ENCODE peak calls at places on chromosomes 4 and X, in seven cellular contexts. One of them, this sample, is unnamed.

GRCh38 chr4:22031423-22031822 is 82.9 kb upstream of the KCNIP4 start:
- DNase-seq in A673: no peak
- DNase-seq in cardiac muscle cell: no peak
- DNase-seq in brain microvascular endothelial cell: no peak
- DNase-seq in cardiac fibroblast: no peak
- DNase-seq in K562: no peak
- DNase-seq in stomach: no peak
- DNase-seq in this sample: no peak

GRCh38 chr4:112170451-112170993 is 25.3 kb downstream of the FAM241A start:
- DNase-seq in A673: peak; percentile 42
- DNase-seq in cardiac muscle cell: peak; percentile 85
- DNase-seq in brain microvascular endothelial cell: peak; percentile 87
- DNase-seq in cardiac fibroblast: peak; percentile 79
- DNase-seq in K562: peak; percentile 77
- DNase-seq in stomach: no peak
- DNase-seq in this sample: peak; percentile 88

GRCh38 chr4:786074-786741 is 39.7 kb downstream of the CPLX1 start:
- DNase-seq in A673: no peak
- DNase-seq in cardiac muscle cell: no peak
- DNase-seq in brain microvascular endothelial cell: no peak
- DNase-seq in cardiac fibroblast: no peak
- DNase-seq in K562: no peak
- DNase-seq in stomach: no peak
- DNase-seq in this sample: no peak

GRCh38 chrX:13151806-13152510 is 107.5 kb upstream of the FAM9C start:
- DNase-seq in A673: no peak
- DNase-seq in cardiac muscle cell: peak; percentile 46
- DNase-seq in brain microvascular endothelial cell: peak; percentile 33
- DNase-seq in cardiac fibroblast: peak; percentile 41
- DNase-seq in K562: no peak
- DNase-seq in stomach: no peak
- DNase-seq in this sample: no peak

GRCh38 chr4:3354455-3354811 is 61.6 kb downstream of the RGS12 start:
- DNase-seq in A673: no peak
- DNase-seq in cardiac muscle cell: no peak
- DNase-seq in brain microvascular endothelial cell: no peak
- DNase-seq in cardiac fibroblast: no peak
- DNase-seq in K562: no peak
- DNase-seq in stomach: no peak
- DNase-seq in this sample: no peak

GRCh38 chr4:158621729-158622128 is 50.0 kb downstream of the C4orf46 start:
- DNase-seq in A673: no peak
- DNase-seq in cardiac muscle cell: no peak
- DNase-seq in brain microvascular endothelial cell: no peak
- DNase-seq in cardiac fibroblast: no peak
- DNase-seq in K562: no peak
- DNase-seq in stomach: no peak
- DNase-seq in this sample: no peak

GRCh38 chr4:8281519-8282133 is 12.1 kb downstream of the HTRA3 start:
- DNase-seq in A673: no peak
- DNase-seq in cardiac muscle cell: peak; percentile 95
- DNase-seq in brain microvascular endothelial cell: no peak
- DNase-seq in cardiac fibroblast: peak; percentile 87
- DNase-seq in K562: no peak
- DNase-seq in stomach: no peak
- DNase-seq in this sample: peak; percentile 49

GRCh38 chr4:41525129-41525528 is 12.8 kb upstream of the LIMCH1 start:
- DNase-seq in A673: peak; percentile 56
- DNase-seq in cardiac muscle cell: peak; percentile 83
- DNase-seq in brain microvascular endothelial cell: peak; percentile 81
- DNase-seq in cardiac fibroblast: peak; percentile 86
- DNase-seq in K562: no peak
- DNase-seq in stomach: no peak
- DNase-seq in this sample: peak; percentile 92

GRCh38 chr4:144968606-144969005 is 129.4 kb downstream of the ANAPC10 start:
- DNase-seq in A673: no peak
- DNase-seq in cardiac muscle cell: no peak
- DNase-seq in brain microvascular endothelial cell: no peak
- DNase-seq in cardiac fibroblast: no peak
- DNase-seq in K562: no peak
- DNase-seq in stomach: no peak
- DNase-seq in this sample: no peak

GRCh38 chr4:153676491-153676890 is 7.6 kb upstream of the TLR2 start:
- DNase-seq in A673: no peak
- DNase-seq in cardiac muscle cell: no peak
- DNase-seq in brain microvascular endothelial cell: peak; percentile 81
- DNase-seq in cardiac fibroblast: no peak
- DNase-seq in K562: no peak
- DNase-seq in stomach: no peak
- DNase-seq in this sample: no peak

GRCh38 chr4:77072195-77072753 is 3.5 kb downstream of the CCNI start:
- DNase-seq in A673: no peak
- DNase-seq in cardiac muscle cell: no peak
- DNase-seq in brain microvascular endothelial cell: no peak
- DNase-seq in cardiac fibroblast: no peak
- DNase-seq in K562: no peak
- DNase-seq in stomach: peak; percentile 39
- DNase-seq in this sample: no peak

GRCh38 chrX:47936224-47936939 is 67.4 kb downstream of the ZNF182 start:
- DNase-seq in A673: no peak
- DNase-seq in cardiac muscle cell: peak; percentile 25
- DNase-seq in brain microvascular endothelial cell: no peak
- DNase-seq in cardiac fibroblast: peak; percentile 15
- DNase-seq in K562: peak; percentile 68
- DNase-seq in stomach: no peak
- DNase-seq in this sample: peak; percentile 2

GRCh38 chr4:87511500-87511899 is 17.7 kb downstream of the SPARCL1 start:
- DNase-seq in A673: no peak
- DNase-seq in cardiac muscle cell: no peak
- DNase-seq in brain microvascular endothelial cell: no peak
- DNase-seq in cardiac fibroblast: no peak
- DNase-seq in K562: no peak
- DNase-seq in stomach: no peak
- DNase-seq in this sample: no peak

GRCh38 chr4:1502501-1502886 is 96.3 kb upstream of the NKX1-1 start:
- DNase-seq in A673: no peak
- DNase-seq in cardiac muscle cell: no peak
- DNase-seq in brain microvascular endothelial cell: no peak
- DNase-seq in cardiac fibroblast: no peak
- DNase-seq in K562: no peak
- DNase-seq in stomach: no peak
- DNase-seq in this sample: no peak

GRCh38 chr4:107824367-107825071 is at the start of gene SGMS2:
- DNase-seq in A673: peak; percentile 86
- DNase-seq in cardiac muscle cell: peak; percentile 92
- DNase-seq in brain microvascular endothelial cell: peak; percentile 86
- DNase-seq in cardiac fibroblast: peak; percentile 93
- DNase-seq in K562: peak; percentile 16
- DNase-seq in stomach: peak; percentile 93
- DNase-seq in this sample: peak; percentile 89

GRCh38 chr4:107825072-107825789 is 499 bp downstream of the SGMS2 start:
- DNase-seq in A673: peak; percentile 55
- DNase-seq in cardiac muscle cell: peak; percentile 65
- DNase-seq in brain microvascular endothelial cell: peak; percentile 29
- DNase-seq in cardiac fibroblast: peak; percentile 71
- DNase-seq in K562: peak; percentile 8
- DNase-seq in stomach: peak; percentile 43
- DNase-seq in this sample: peak; percentile 58

GRCh38 chr4:107823870-107824366 is 814 bp upstream of the SGMS2 start:
- DNase-seq in A673: no peak
- DNase-seq in cardiac muscle cell: no peak
- DNase-seq in brain microvascular endothelial cell: no peak
- DNase-seq in cardiac fibroblast: no peak
- DNase-seq in K562: no peak
- DNase-seq in stomach: no peak
- DNase-seq in this sample: no peak

GRCh38 chr4:107828315-107828714 is 3.6 kb downstream of the SGMS2 start:
- DNase-seq in A673: no peak
- DNase-seq in cardiac muscle cell: no peak
- DNase-seq in brain microvascular endothelial cell: no peak
- DNase-seq in cardiac fibroblast: no peak
- DNase-seq in K562: no peak
- DNase-seq in stomach: no peak
- DNase-seq in this sample: no peak

DNA sequence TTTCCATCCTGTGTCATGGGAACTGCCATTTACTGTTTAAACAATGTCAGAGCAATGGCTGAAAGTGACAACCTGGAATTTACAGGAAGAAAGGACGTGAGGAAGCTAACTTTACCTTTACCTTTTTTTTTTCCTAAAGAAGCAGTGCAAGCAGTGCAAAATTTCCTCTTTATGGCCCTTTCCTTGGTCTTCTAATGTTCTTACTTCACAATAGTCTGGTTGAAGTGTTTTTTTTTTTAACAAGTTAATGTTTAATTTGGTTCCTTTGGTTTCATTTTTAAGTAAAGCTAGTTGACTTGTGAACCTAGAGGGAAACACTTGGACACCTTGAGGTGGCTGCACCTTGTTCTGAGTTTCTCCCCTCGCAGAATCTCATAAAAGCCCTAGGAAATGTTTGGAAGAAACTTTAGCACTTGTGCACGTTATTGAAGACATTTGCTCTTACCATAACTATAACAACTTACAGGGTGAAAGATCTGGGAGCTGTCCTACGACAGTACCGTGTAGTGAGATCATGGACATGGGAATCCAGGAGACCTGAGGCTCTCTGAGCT is 1.8 kb downstream of the SGMS2 start:
- DNase-seq in A673: no peak
- DNase-seq in cardiac muscle cell: no peak
- DNase-seq in brain microvascular endothelial cell: no peak
- DNase-seq in cardiac fibroblast: no peak
- DNase-seq in K562: no peak
- DNase-seq in stomach: no peak
- DNase-seq in this sample: no peak
- H3K4me3 ChIP-seq in A673: no peak overlapping the region
- H3K4me3 ChIP-seq in cardiac muscle cell: no peak overlapping the region
- H3K4me3 ChIP-seq in brain microvascular endothelial cell: no peak overlapping the region
- H3K4me3 ChIP-seq in cardiac fibroblast: peak overlapping the region; percentile 64
- H3K4me3 ChIP-seq in K562: no peak overlapping the region
- H3K4me3 ChIP-seq in stomach: peak overlapping the region; percentile 77
- H3K4me3 ChIP-seq in this sample: peak overlapping the region; percentile 91

DNA sequence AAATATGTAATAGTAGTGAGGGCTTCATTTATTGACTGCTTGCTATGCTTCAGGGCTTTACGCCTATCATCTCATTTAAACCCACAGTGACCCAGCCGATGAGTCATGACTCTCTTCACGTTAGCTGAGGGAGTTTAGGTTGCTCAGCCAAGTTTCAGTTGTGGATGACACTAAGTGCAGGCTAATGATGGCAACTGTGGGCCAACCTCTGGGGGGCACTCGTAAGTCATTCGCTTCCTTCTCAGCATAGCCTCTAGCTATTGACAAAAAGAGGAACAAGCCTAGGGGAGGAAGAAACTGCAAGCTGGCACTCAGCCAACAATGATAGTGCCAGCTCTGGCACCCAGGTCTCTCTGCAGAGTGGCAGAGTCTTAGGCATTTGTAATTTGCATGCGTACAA is 325.0 kb downstream of the ARHGAP10 start:
- DNase-seq in A673: peak; percentile 70
- DNase-seq in cardiac muscle cell: peak; percentile 68
- DNase-seq in brain microvascular endothelial cell: peak; percentile 63
- DNase-seq in cardiac fibroblast: peak; percentile 52
- DNase-seq in K562: peak; percentile 20
- DNase-seq in stomach: peak; percentile 52
- DNase-seq in this sample: peak; percentile 61
- TF ChIP-seq CTCF in A673: peak; percentile 50
- TF ChIP-seq CTCF in cardiac muscle cell: peak; percentile 7
- TF ChIP-seq CTCF in brain microvascular endothelial cell: no peak
- TF ChIP-seq CTCF in cardiac fibroblast: no peak
- TF ChIP-seq CTCF in K562: peak; percentile 46
- TF ChIP-seq CTCF in stomach: no peak
- TF ChIP-seq CTCF in this sample: no peak

DNA sequence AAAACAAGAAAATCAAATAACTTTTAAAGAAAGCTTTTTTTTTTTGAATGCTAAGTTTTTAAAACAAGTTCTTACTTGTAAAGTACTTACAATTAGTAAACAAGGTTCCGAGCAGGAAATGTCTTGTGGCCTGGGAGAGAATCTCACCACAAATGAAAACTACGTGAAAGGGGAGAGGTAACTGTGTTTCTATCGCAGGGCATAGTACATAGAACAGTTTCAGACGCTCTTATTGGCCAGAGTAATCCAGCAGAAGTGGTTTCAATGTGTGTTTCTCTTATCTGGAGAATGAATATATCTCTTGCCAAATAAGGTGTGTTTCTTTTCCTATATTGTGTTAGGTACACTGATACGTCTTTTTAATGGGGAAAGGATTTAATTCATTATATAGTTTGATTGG is at the start of gene PLAC8:
- DNase-seq in A673: no peak
- DNase-seq in cardiac muscle cell: peak; percentile 27
- DNase-seq in brain microvascular endothelial cell: no peak
- DNase-seq in cardiac fibroblast: no peak
- DNase-seq in K562: no peak
- DNase-seq in stomach: peak; percentile 51
- DNase-seq in this sample: no peak
- H3K4me3 ChIP-seq in A673: no peak within 1 kb of the TSS
- H3K4me3 ChIP-seq in cardiac muscle cell: no peak within 1 kb of the TSS
- H3K4me3 ChIP-seq in brain microvascular endothelial cell: no peak within 1 kb of the TSS
- H3K4me3 ChIP-seq in cardiac fibroblast: no peak within 1 kb of the TSS
- H3K4me3 ChIP-seq in K562: no peak within 1 kb of the TSS
- H3K4me3 ChIP-seq in stomach: peak within 1 kb of the TSS; percentile 15
- H3K4me3 ChIP-seq in this sample: no peak within 1 kb of the TSS

DNA sequence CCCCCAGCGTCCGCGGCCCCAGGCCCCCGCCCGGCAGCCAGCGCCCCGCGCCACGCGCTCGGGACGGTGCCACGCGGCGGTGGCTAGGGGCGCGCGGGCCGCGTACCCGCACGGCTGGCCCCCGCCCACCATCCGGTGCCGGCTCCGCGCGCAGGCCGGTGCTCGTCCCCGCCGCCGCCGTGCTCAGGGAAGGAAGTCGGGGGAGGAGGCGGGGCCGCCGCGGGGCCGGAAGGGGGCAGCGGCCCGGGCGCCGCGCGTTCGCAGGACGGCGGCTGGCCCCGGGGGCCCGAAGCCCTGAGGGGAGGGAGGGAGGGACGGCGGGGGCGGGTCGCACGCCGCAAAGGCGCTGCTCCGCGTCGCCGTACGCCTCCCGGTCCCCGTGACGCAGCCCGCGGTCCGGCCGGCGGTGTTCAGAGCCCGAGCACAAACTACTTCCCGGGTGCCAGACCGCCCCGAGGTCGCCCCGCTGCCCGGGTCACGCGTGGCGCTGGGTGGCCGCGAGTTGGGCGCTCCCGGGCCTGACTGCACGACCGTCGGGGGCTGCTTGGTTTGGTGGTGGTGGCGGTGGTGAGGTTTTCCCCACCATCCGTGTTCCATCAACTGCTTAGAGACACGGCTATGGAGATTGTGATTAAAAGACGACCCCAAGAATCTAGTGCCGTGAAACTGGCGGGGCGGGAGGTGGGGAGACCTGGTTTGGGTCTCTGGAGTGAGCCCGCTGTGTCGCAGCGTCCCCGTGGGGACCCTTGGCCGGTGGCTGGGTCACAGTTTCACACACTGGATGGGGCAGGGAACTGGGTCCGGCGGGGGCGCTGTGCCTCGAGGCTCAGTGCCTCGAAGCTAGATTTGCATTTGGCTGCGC is at the start of gene DCTD:
- DNase-seq in A673: peak; percentile 64
- DNase-seq in cardiac muscle cell: peak; percentile 81
- DNase-seq in brain microvascular endothelial cell: peak; percentile 28
- DNase-seq in cardiac fibroblast: peak; percentile 82
- DNase-seq in K562: peak; percentile 84
- DNase-seq in stomach: peak; percentile 82
- DNase-seq in this sample: peak; percentile 67
- TF ChIP-seq CTCF in A673: peak; percentile 58
- TF ChIP-seq CTCF in cardiac muscle cell: peak; percentile 48
- TF ChIP-seq CTCF in brain microvascular endothelial cell: peak; percentile 64
- TF ChIP-seq CTCF in cardiac fibroblast: peak; percentile 46
- TF ChIP-seq CTCF in K562: peak; percentile 46
- TF ChIP-seq CTCF in stomach: no peak
- TF ChIP-seq CTCF in this sample: peak; percentile 32

GRCh38 chrX:10617964-10618342 is 2.4 kb downstream of the MID1 start:
- DNase-seq in A673: peak; percentile 22
- DNase-seq in cardiac muscle cell: no peak
- DNase-seq in brain microvascular endothelial cell: peak; percentile 56
- DNase-seq in cardiac fibroblast: no peak
- DNase-seq in K562: no peak
- DNase-seq in stomach: peak; percentile 26
- DNase-seq in this sample: no peak
- H3K4me3 ChIP-seq in A673: no peak overlapping the region
- H3K4me3 ChIP-seq in cardiac muscle cell: peak overlapping the region; percentile 46
- H3K4me3 ChIP-seq in brain microvascular endothelial cell: peak overlapping the region; percentile 69
- H3K4me3 ChIP-seq in cardiac fibroblast: peak overlapping the region; percentile 68
- H3K4me3 ChIP-seq in K562: no peak overlapping the region
- H3K4me3 ChIP-seq in stomach: peak overlapping the region; percentile 47
- H3K4me3 ChIP-seq in this sample: peak overlapping the region; percentile 71